ENCODE peak calls at places on chromosomes 16 and 17, in seven cellular contexts. S is OCI-LY7, Z is MM.1S, P is endothelial cell of umbilical vein, V is DND-41, I is mammary epithelial cell, Q is GM23248. U is an unnamed sample.

GRCh38 chr16:23124315-23124714 is 24.9 kb downstream of the USP31 start:
- DNase-seq in S (no peak), Z (no peak), P (peak), V (no peak), I (peak), Q (peak), U (no peak)

GRCh38 chr16:4096509-4096908 is 19.7 kb downstream of the ADCY9 start:
- DNase-seq in S (no peak), Z (no peak), P (no peak), V (no peak), I (no peak), Q (no peak), U (no peak)

GRCh38 chr17:7356072-7356549 is 1.2 kb downstream of the TMEM95 start:
- DNase-seq in S (peak), Z (peak), P (peak), V (peak), I (peak), Q (peak), U (peak)

GRCh38 chr17:75151893-75152292 is 2.4 kb downstream of the JPT1 start:
- DNase-seq in S (peak), Z (no peak), P (no peak), V (no peak), I (no peak), Q (no peak), U (no peak)

GRCh38 chr17:74671031-74671771 is 41.5 kb downstream of the CD300LF start:
- DNase-seq in S (no peak), Z (peak), P (peak), V (peak), I (peak), Q (peak), U (peak)

GRCh38 chr16:83956336-83957289 is 3.6 kb downstream of the OSGIN1 start:
- DNase-seq in S (peak), Z (peak), P (peak), V (peak), I (peak), Q (peak), U (peak)

GRCh38 chr17:37138726-37139125 is 190.0 kb downstream of the AATF start:
- DNase-seq in S (no peak), Z (no peak), P (no peak), V (no peak), I (no peak), Q (no peak), U (no peak)

GRCh38 chr16:72588554-72588953 is 416.6 kb upstream of the PMFBP1 start:
- DNase-seq in S (no peak), Z (no peak), P (no peak), V (no peak), I (no peak), Q (no peak), U (no peak)

GRCh38 chr16:14117051-14117450 is 45.9 kb downstream of the MRTFB start:
- DNase-seq in S (no peak), Z (no peak), P (no peak), V (no peak), I (no peak), Q (no peak), U (no peak)

GRCh38 chr16:12236491-12237030 is 260.0 kb downstream of the SNX29 start:
- DNase-seq in S (peak), Z (no peak), P (no peak), V (no peak), I (no peak), Q (peak), U (no peak)

GRCh38 chr17:73797594-73798110 is 153.4 kb upstream of the SDK2 start:
- DNase-seq in S (no peak), Z (no peak), P (no peak), V (no peak), I (no peak), Q (no peak), U (no peak)

GRCh38 chr16:79071424-79071823 is 529.1 kb downstream of the MAF start:
- DNase-seq in S (no peak), Z (no peak), P (no peak), V (peak), I (peak), Q (no peak), U (no peak)

GRCh38 chr16:7679899-7680298 is 347.3 kb downstream of the RBFOX1 start:
- DNase-seq in S (no peak), Z (no peak), P (no peak), V (no peak), I (no peak), Q (no peak), U (no peak)

GRCh38 chr17:2724783-2725164 is 13.2 kb upstream of the CLUH start:
- DNase-seq in S (no peak), Z (no peak), P (peak), V (no peak), I (peak), Q (peak), U (peak)

GRCh38 chr16:29743827-29744531 is 1.8 kb downstream of the C16orf54 start:
- DNase-seq in S (no peak), Z (no peak), P (no peak), V (no peak), I (no peak), Q (no peak), U (no peak)

GRCh38 chr17:81167194-81167524 is 1.1 kb upstream of the AATK start:
- DNase-seq in S (no peak), Z (no peak), P (no peak), V (no peak), I (no peak), Q (no peak), U (no peak)

GRCh38 chr16:77450790-77451487 is 16.1 kb upstream of the ADAMTS18 start:
- DNase-seq in S (no peak), Z (peak), P (no peak), V (no peak), I (no peak), Q (no peak), U (no peak)

GRCh38 chr16:11737678-11738077 is 5.0 kb downstream of the TXNDC11 start:
- DNase-seq in S (no peak), Z (peak), P (no peak), V (no peak), I (no peak), Q (no peak), U (no peak)

GRCh38 chr17:48715496-48716399 is 6.6 kb downstream of the PRAC1 start:
- DNase-seq in S (no peak), Z (no peak), P (no peak), V (no peak), I (no peak), Q (no peak), U (no peak)

GRCh38 chr16:19757762-19758595 is 39.9 kb downstream of the IQCK start:
- DNase-seq in S (no peak), Z (no peak), P (no peak), V (no peak), I (peak), Q (no peak), U (no peak)

GRCh38 chr17:30361766-30362279 is 16.9 kb upstream of the CPD start:
- DNase-seq in S (peak), Z (no peak), P (no peak), V (no peak), I (no peak), Q (no peak), U (no peak)

GRCh38 chr17:30366536-30366935 is 12.2 kb upstream of the CPD start:
- DNase-seq in S (no peak), Z (no peak), P (no peak), V (no peak), I (no peak), Q (no peak), U (peak)

GRCh38 chr17:30368896-30369720 is 9.6 kb upstream of the CPD start:
- DNase-seq in S (no peak), Z (no peak), P (no peak), V (no peak), I (no peak), Q (no peak), U (no peak)

GRCh38 chr17:30360396-30360795 is 18.3 kb upstream of the CPD start:
- DNase-seq in S (no peak), Z (no peak), P (no peak), V (no peak), I (no peak), Q (no peak), U (no peak)

DNA sequence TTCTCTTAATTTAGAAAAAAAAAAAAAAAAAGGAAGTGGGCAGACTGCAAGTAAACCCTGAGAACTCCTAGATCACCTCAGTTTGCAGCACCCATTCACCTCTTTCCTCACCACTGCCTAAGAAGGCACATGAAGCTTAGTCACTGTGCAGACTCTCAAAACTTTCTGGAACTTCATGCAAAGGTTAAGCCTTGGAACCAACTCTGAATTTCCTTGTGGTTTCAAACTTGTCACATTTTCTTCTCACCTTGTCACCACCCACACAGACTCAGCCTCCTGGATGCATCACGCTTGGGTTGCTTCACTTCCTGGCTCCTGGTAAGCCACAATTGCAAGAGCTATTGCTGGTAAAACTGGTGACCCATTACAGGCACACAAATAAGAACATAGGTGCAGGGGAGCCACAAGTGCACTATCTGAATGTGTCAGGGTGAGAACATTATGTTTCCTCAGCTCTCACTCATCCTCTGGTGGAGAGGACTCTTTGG is 15.0 kb upstream of the CPD start:
- DNase-seq in S (peak), Z (peak), P (no peak), V (peak), I (peak), Q (peak), U (no peak)
- H2AFZ ChIP-seq in S (peak), Z (peak), P (no peak), V (no peak), I (no peak), Q (no peak), U (no peak)

DNA sequence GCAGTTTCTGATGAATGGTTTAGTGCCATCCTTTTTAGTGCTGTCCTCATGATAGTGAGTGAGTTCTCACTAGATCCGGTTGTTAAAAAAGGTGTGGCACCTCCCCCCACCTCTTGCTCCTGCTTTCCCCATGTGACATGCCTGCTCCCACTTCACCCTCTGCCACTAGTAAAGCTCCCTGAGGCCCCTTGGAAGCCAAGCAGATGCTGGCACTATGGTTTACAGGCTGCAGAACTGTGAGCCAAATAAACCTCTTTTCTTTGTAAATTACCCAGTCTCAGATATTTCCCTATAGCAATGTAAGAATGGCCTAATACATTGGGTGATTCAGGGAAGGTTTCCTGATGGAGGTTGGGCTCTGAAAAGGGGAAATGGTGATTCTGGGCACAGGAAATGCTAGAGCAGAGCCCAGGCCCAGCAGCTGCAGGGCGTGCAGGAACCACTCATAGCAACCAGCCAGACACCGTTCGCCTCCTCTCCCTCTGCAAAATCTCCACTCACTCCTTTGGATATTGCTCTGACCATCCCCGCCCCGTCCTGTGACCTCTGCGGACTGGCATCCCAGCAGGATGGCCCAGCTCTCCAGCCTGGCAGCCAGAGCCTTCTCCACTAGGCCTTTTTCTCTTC is 2.6 kb upstream of the ADORA2B start:
- DNase-seq in S (no peak), Z (no peak), P (peak), V (no peak), I (no peak), Q (peak), U (no peak)
- H2AFZ ChIP-seq in S (no peak), Z (no peak), P (peak), V (no peak), I (peak), Q (no peak), U (no peak)

DNA sequence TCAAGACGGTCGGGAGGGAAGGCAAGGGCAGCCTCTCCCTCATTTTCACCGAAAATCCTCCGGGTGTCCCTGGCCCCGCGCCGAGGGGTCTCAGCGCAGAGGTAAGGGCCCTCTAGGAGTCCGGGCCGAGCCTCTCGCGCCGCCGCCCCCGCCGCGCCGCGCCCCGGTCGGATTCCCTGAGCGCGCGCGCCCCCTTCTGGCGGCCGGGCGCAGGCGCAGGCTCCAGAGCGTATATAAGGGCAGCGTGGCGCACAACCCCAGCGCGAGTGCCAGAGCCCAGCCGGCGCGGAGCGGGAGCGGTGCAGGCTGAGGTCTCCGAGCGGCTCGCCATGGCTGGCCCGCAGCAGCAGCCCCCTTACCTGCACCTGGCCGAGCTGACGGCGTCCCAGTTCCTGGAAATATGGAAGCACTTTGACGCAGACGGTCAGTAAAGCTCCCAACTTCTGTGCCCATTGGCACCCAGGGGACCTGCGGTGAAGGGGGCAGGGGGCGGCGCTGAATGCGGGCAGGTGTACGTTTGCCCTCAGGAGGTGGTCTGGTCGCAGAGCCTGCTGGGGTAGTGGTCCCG is at the start of gene CALB2:
- DNase-seq in S (peak), Z (peak), P (peak), V (no peak), I (peak), Q (peak), U (peak)
- H2AFZ ChIP-seq in S (peak), Z (peak), P (peak), V (no peak), I (peak), Q (peak), U (peak)

GRCh38 chr17:50183439-50184001 is 17.7 kb downstream of the SGCA start:
- DNase-seq in S (peak), Z (no peak), P (no peak), V (no peak), I (no peak), Q (peak), U (peak)
- H2AFZ ChIP-seq in S (no peak), Z (peak), P (no peak), V (no peak), I (no peak), Q (no peak), U (no peak)

GRCh38 chr17:64692187-64692586 is 30.1 kb upstream of the SMURF2 start:
- DNase-seq in S (no peak), Z (no peak), P (peak), V (no peak), I (no peak), Q (no peak), U (no peak)

GRCh38 chr17:64689106-64689505 is 27.0 kb upstream of the SMURF2 start:
- DNase-seq in S (no peak), Z (no peak), P (no peak), V (no peak), I (no peak), Q (no peak), U (no peak)

GRCh38 chr17:64688481-64688880 is 26.4 kb upstream of the SMURF2 start:
- DNase-seq in S (no peak), Z (no peak), P (no peak), V (no peak), I (no peak), Q (no peak), U (no peak)

GRCh38 chr17:64698725-64699124 is 36.6 kb upstream of the SMURF2 start:
- DNase-seq in S (no peak), Z (no peak), P (no peak), V (no peak), I (no peak), Q (peak), U (peak)

GRCh38 chr17:64694207-64694606 is 32.1 kb upstream of the SMURF2 start:
- DNase-seq in S (no peak), Z (no peak), P (peak), V (no peak), I (peak), Q (peak), U (no peak)
- H2AFZ ChIP-seq in S (no peak), Z (no peak), P (peak), V (peak), I (peak), Q (no peak), U (no peak)